ENCODE peak calls at places on chromosomes 4 and X, in nine cellular contexts. P, A, J, L, K, D, V, E and S are unnamed samples.

GRCh38 chr4:138110815-138111214 is 131.3 kb downstream of the SLC7A11 start:
- DNase-seq in P (no peak), A (no peak), J (no peak), L (no peak), K (no peak), D (no peak), V (no peak), E (no peak), S (no peak)

GRCh38 chr4:54475546-54475945 is 182.2 kb upstream of the KIT start:
- DNase-seq in P (no peak), A (no peak), J (no peak), L (no peak), K (no peak), D (no peak), V (no peak), E (no peak), S (no peak)

GRCh38 chr4:37726666-37727065 is 40.5 kb upstream of the RELL1 start:
- DNase-seq in P (no peak), A (no peak), J (no peak), L (no peak), K (no peak), D (no peak), V (no peak), E (no peak), S (no peak)

GRCh38 chr4:134544303-134544761 is 342.7 kb upstream of the PABPC4L start:
- DNase-seq in P (no peak), A (no peak), J (no peak), L (peak; percentile 26), K (no peak), D (peak; percentile 20), V (no peak), E (peak; percentile 55), S (no peak)

GRCh38 chrX:102067966-102068723 is 57.3 kb upstream of the TCEAL2 start:
- DNase-seq in P (no peak), A (peak; percentile 52), J (peak; percentile 4), L (peak; percentile 14), K (no peak), D (peak; percentile 37), V (peak; percentile 23), E (no peak), S (no peak)

GRCh38 chr4:2866891-2867290 is 23.2 kb downstream of the ADD1 start:
- DNase-seq in P (no peak), A (no peak), J (no peak), L (no peak), K (no peak), D (no peak), V (no peak), E (no peak), S (no peak)

GRCh38 chr4:7044415-7044930 is 1.3 kb downstream of the TADA2B start:
- DNase-seq in P (no peak), A (peak; percentile 46), J (no peak), L (peak; percentile 18), K (no peak), D (peak; percentile 49), V (no peak), E (no peak), S (peak; percentile 41)

GRCh38 chrX:23392195-23392594 is 57.5 kb downstream of the PTCHD1 start:
- DNase-seq in P (no peak), A (no peak), J (no peak), L (no peak), K (no peak), D (no peak), V (no peak), E (no peak), S (no peak)

GRCh38 chr4:4860803-4861591 is 1.5 kb downstream of the MSX1 start:
- DNase-seq in P (no peak), A (peak; percentile 76), J (no peak), L (no peak), K (no peak), D (peak; percentile 22), V (no peak), E (peak; percentile 67), S (no peak)

GRCh38 chrX:34884693-34885277 is 57.8 kb upstream of the FAM47B start:
- DNase-seq in P (no peak), A (no peak), J (peak; percentile 33), L (no peak), K (no peak), D (no peak), V (no peak), E (no peak), S (no peak)

GRCh38 chrX:13569479-13570244 is at the start of gene EGFL6:
- DNase-seq in P (no peak), A (peak; percentile 74), J (no peak), L (peak; percentile 12), K (no peak), D (peak; percentile 7), V (peak; percentile 6), E (no peak), S (peak; percentile 69)

GRCh38 chrX:71154196-71154595 is 9.6 kb downstream of the NLGN3 start:
- DNase-seq in P (no peak), A (no peak), J (no peak), L (no peak), K (no peak), D (no peak), V (no peak), E (no peak), S (peak; percentile 40)

GRCh38 chrX:15570145-15570544 is 30.6 kb downstream of the ACE2 start:
- DNase-seq in P (no peak), A (no peak), J (no peak), L (no peak), K (no peak), D (no peak), V (no peak), E (no peak), S (no peak)

GRCh38 chr4:141860974-141861373 is 224.6 kb downstream of the IL15 start:
- DNase-seq in P (no peak), A (no peak), J (no peak), L (no peak), K (no peak), D (no peak), V (no peak), E (no peak), S (no peak)

GRCh38 chrX:112863850-112864249 is 23.2 kb upstream of the AMOT start:
- DNase-seq in P (no peak), A (no peak), J (no peak), L (no peak), K (no peak), D (no peak), V (no peak), E (no peak), S (no peak)

GRCh38 chr4:86306816-86307215 is 53.0 kb downstream of the MAPK10 start:
- DNase-seq in P (no peak), A (no peak), J (no peak), L (no peak), K (no peak), D (no peak), V (no peak), E (no peak), S (no peak)

GRCh38 chr4:33625762-33626161 is 2618.6 kb downstream of the ARAP2 start:
- DNase-seq in P (no peak), A (peak; percentile 52), J (no peak), L (peak; percentile 3), K (no peak), D (no peak), V (no peak), E (no peak), S (no peak)

GRCh38 chr4:40316782-40317635 is 18.1 kb upstream of the CHRNA9 start:
- DNase-seq in P (no peak), A (peak; percentile 90), J (no peak), L (peak; percentile 73), K (no peak), D (peak; percentile 64), V (peak; percentile 89), E (peak; percentile 39), S (no peak)
- H3K27ac ChIP-seq in P (peak overlapping the region; percentile 65), A (peak overlapping the region; percentile 99), J (peak overlapping the region; percentile 98), L (no peak overlapping the region), K (peak overlapping the region; percentile 65), D (peak overlapping the region; percentile 77), V (peak overlapping the region; percentile 94), E (peak overlapping the region; percentile 16), S (no peak overlapping the region)

GRCh38 chrX:9717376-9717775 is 48.3 kb downstream of the GPR143 start:
- DNase-seq in P (no peak), A (no peak), J (no peak), L (no peak), K (no peak), D (no peak), V (no peak), E (no peak), S (no peak)
- H3K4me3 ChIP-seq in P (no peak overlapping the region), A (no peak overlapping the region), J (no peak overlapping the region), L (no peak overlapping the region), K (no peak overlapping the region), D (no peak overlapping the region), V (no peak overlapping the region), E (no peak overlapping the region), S (no peak overlapping the region)

GRCh38 chr4:8227201-8227770 is 28.2 kb downstream of the SH3TC1 start:
- DNase-seq in P (no peak), A (no peak), J (no peak), L (no peak), K (no peak), D (no peak), V (no peak), E (no peak), S (no peak)
- H3K27ac ChIP-seq in P (no peak overlapping the region), A (no peak overlapping the region), J (peak overlapping the region; percentile 84), L (no peak overlapping the region), K (no peak overlapping the region), D (peak overlapping the region; percentile 73), V (no peak overlapping the region), E (no peak overlapping the region), S (no peak overlapping the region)

GRCh38 chr4:66574145-66574978 is 904.1 kb upstream of the EPHA5 start:
- DNase-seq in P (no peak), A (peak; percentile 58), J (no peak), L (no peak), K (no peak), D (peak; percentile 26), V (no peak), E (no peak), S (no peak)

GRCh38 chr4:66571145-66571544 is 900.9 kb upstream of the EPHA5 start:
- DNase-seq in P (no peak), A (no peak), J (no peak), L (no peak), K (no peak), D (no peak), V (no peak), E (no peak), S (no peak)

GRCh38 chr4:66577922-66578321 is 907.6 kb upstream of the EPHA5 start:
- DNase-seq in P (no peak), A (no peak), J (no peak), L (no peak), K (no peak), D (no peak), V (no peak), E (no peak), S (no peak)

GRCh38 chr4:66572949-66573348 is 902.7 kb upstream of the EPHA5 start:
- DNase-seq in P (no peak), A (no peak), J (no peak), L (no peak), K (no peak), D (no peak), V (no peak), E (no peak), S (no peak)

DNA sequence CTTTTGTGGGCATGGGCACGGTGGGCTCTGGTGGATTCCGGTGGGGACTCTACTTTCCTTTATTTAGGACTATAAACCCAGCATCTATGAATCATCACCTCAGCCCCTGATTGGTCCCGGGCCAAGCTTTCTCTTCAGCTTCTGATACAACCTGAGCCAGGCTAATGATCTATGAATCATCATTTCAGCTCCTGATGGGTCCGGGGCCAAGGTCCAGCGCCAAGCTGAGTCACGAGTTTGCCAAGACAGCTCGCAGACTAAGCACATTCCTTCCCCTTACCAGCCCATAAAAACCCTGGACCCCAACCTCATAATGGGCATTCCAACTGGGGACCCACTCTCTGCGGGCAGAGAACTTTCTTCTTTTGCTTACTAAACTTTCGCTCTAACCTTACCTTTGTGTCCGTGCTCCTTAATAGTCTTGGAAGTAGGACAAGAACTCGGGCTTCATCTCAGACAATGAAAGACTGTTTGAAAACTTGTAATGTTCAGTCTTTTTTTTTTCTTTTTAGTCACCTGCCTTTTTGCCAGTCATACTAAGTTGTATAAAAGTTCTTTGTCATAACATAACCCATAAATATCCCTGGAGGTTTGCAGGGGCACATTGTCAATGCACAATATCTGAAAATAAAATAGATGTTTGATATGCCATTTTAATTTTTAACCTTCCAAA is 904.9 kb upstream of the EPHA5 start:
- DNase-seq in P (no peak), A (no peak), J (peak; percentile 66), L (no peak), K (no peak), D (peak; percentile 64), V (no peak), E (no peak), S (peak; percentile 56)
- H3K4me3 ChIP-seq in P (no peak overlapping the region), A (no peak overlapping the region), J (peak overlapping the region; percentile 19), L (no peak overlapping the region), K (no peak overlapping the region), D (no peak overlapping the region), V (no peak overlapping the region), E (no peak overlapping the region), S (no peak overlapping the region)